ENCODE peak calls at places on chromosomes 5 and 9, in six cellular contexts. B is midbrain; N is CD8-positive, alpha-beta memory T cell; X is endothelial cell; W is anterior cingulate cortex; F is AG08396. S is an unnamed sample.

GRCh38 chr9:35743880-35744518 is 5.0 kb downstream of the GBA2 start:
- DNase-seq in F (no peak), B (no peak), N (no peak), X (no peak), W (no peak), S (no peak)

GRCh38 chr5:170508660-170509322 is 5.0 kb downstream of the KCNIP1 start:
- DNase-seq in B (no peak), N (no peak), X (no peak), F (no peak), W (no peak), S (no peak)

GRCh38 chr5:57302164-57302563 is 128.3 kb downstream of the GPBP1 start:
- DNase-seq in X (no peak), B (no peak), N (no peak), W (no peak), F (no peak), S (no peak)

GRCh38 chr5:177982072-177982727 is 13.8 kb downstream of the PROP1 start:
- DNase-seq in B (no peak), W (no peak), F (no peak), N (no peak), X (no peak), S (no peak)

GRCh38 chr5:83608122-83608521 is 112.5 kb downstream of the HAPLN1 start:
- DNase-seq in F (peak), B (peak), X (peak), W (peak), N (no peak), S (no peak)

GRCh38 chr9:125240649-125240999 is 519 bp downstream of the HSPA5 start:
- DNase-seq in X (peak), B (no peak), W (no peak), N (no peak), F (peak), S (no peak)

GRCh38 chr9:36170531-36170930 is 1.3 kb downstream of the CCIN start:
- DNase-seq in N (no peak), X (no peak), W (no peak), B (no peak), F (no peak), S (no peak)

GRCh38 chr5:59489551-59489950 is 404.0 kb downstream of the PDE4D start:
- DNase-seq in X (no peak), W (no peak), N (no peak), B (no peak), F (no peak), S (no peak)

GRCh38 chr5:110536120-110537115 is 190.1 kb downstream of the TMEM232 start:
- DNase-seq in F (no peak), W (no peak), X (no peak), N (no peak), B (peak), S (no peak)

GRCh38 chr5:13251623-13252367 is 692.7 kb downstream of the DNAH5 start:
- DNase-seq in X (peak), F (no peak), W (no peak), B (no peak), N (no peak), S (peak)

GRCh38 chr9:9790216-9790872 is 822.5 kb downstream of the PTPRD start:
- DNase-seq in W (no peak), N (no peak), B (peak), X (peak), F (no peak), S (no peak)

GRCh38 chr9:106801816-106802215 is 61.1 kb upstream of the ZNF462 start:
- DNase-seq in F (no peak), B (no peak), N (no peak), X (no peak), W (no peak), S (no peak)

GRCh38 chr5:137900925-137901817 is 11.9 kb downstream of the PKD2L2 start:
- DNase-seq in F (no peak), W (no peak), X (no peak), N (no peak), B (peak), S (no peak)

GRCh38 chr9:78874056-78874455 is 577.1 kb downstream of the PSAT1 start:
- DNase-seq in F (no peak), X (no peak), W (no peak), N (no peak), B (no peak), S (no peak)

GRCh38 chr9:81543695-81544094 is 145.7 kb downstream of the TLE1 start:
- DNase-seq in N (no peak), B (no peak), W (no peak), X (no peak), F (no peak), S (no peak)

GRCh38 chr5:31186672-31187267 is 6.7 kb upstream of the CDH6 start:
- DNase-seq in N (no peak), B (peak), F (peak), W (no peak), X (no peak), S (no peak)

GRCh38 chr9:7259544-7260241 is 501.9 kb downstream of the KDM4C start:
- DNase-seq in F (no peak), X (no peak), W (no peak), N (no peak), B (peak), S (no peak)

GRCh38 chr5:110925398-110925797 is 146.1 kb upstream of the TSLP start:
- DNase-seq in F (no peak), W (no peak), X (no peak), N (no peak), B (no peak), S (no peak)

GRCh38 chr5:51890435-51891116 is 507.3 kb downstream of the ISL1 start:
- DNase-seq in W (no peak), F (no peak), X (no peak), B (no peak), N (no peak), S (no peak)

GRCh38 chr5:90844931-90845330 is 286.3 kb downstream of the ADGRV1 start:
- DNase-seq in X (no peak), W (no peak), F (no peak), B (no peak), N (no peak), S (no peak)

GRCh38 chr5:66529704-66530103 is 66.5 kb upstream of the MAST4 start:
- DNase-seq in B (no peak), N (no peak), W (no peak), F (no peak), X (no peak), S (no peak)

GRCh38 chr9:84852902-84853301 is 183.4 kb downstream of the NTRK2 start:
- DNase-seq in X (no peak), W (no peak), B (no peak), N (no peak), F (no peak), S (no peak)

GRCh38 chr5:147303251-147303650 is 68.4 kb downstream of the STK32A start:
- DNase-seq in W (no peak), B (no peak), X (no peak), F (peak), N (no peak), S (no peak)

GRCh38 chr9:130687615-130688014 is 6.0 kb upstream of the EXOSC2 start:
- DNase-seq in N (no peak), W (no peak), X (no peak), B (no peak), F (no peak), S (no peak)

GRCh38 chr5:83197326-83197725 is 120.0 kb downstream of the XRCC4 start:
- DNase-seq in N (no peak), F (no peak), W (no peak), X (no peak), B (no peak), S (no peak)

GRCh38 chr5:36777105-36777757 is 99.3 kb upstream of the NIPBL start:
- DNase-seq in F (peak), X (peak), B (no peak), W (no peak), N (no peak), S (peak)

GRCh38 chr5:143880178-143880577 is 68.2 kb downstream of the HMHB1 start:
- DNase-seq in N (no peak), B (no peak), X (no peak), F (no peak), W (no peak), S (no peak)

GRCh38 chr9:91197232-91198181 is 164.2 kb downstream of the AUH start:
- DNase-seq in X (no peak), F (peak), B (peak), W (no peak), N (no peak), S (no peak)

GRCh38 chr9:134912126-134912840 is 5.4 kb downstream of the FCN1 start:
- DNase-seq in N (no peak), F (no peak), W (no peak), X (no peak), B (no peak), S (no peak)

GRCh38 chr9:14428781-14429230 is 114.9 kb upstream of the NFIB start:
- DNase-seq in W (peak), X (peak), B (peak), N (peak), F (peak), S (no peak)

GRCh38 chr9:128656416-128657343 is at the start of gene DYNC2I2:
- DNase-seq in B (peak), W (peak), N (peak), X (peak), F (peak), S (peak)

GRCh38 chr5:82406200-82406773 is 128.1 kb upstream of the RPS23 start:
- DNase-seq in W (no peak), B (no peak), N (no peak), F (no peak), X (no peak), S (peak)